ENCODE peak calls at places on chromosomes 3 and 15, in ten cellular contexts. One of them, this sample, is unnamed.

GRCh38 chr15:55197719-55198118 is 978 bp upstream of the RSL24D1 start:
- DNase-seq in ovary: no peak
- DNase-seq in sigmoid colon: no peak
- DNase-seq in GM12878: no peak
- DNase-seq in stomach: no peak
- DNase-seq in SK-N-SH: no peak
- DNase-seq in transverse colon: no peak
- DNase-seq in upper lobe of left lung: no peak
- DNase-seq in H1: no peak
- DNase-seq in K562: no peak
- DNase-seq in this sample: no peak

GRCh38 chr3:139491027-139491700 is 14.8 kb upstream of the RBP2 start:
- DNase-seq in ovary: no peak
- DNase-seq in sigmoid colon: no peak
- DNase-seq in GM12878: no peak
- DNase-seq in stomach: no peak
- DNase-seq in SK-N-SH: peak; percentile 6
- DNase-seq in transverse colon: no peak
- DNase-seq in upper lobe of left lung: no peak
- DNase-seq in H1: no peak
- DNase-seq in K562: no peak
- DNase-seq in this sample: no peak

GRCh38 chr3:73072634-73073033 is 11.2 kb downstream of the EBLN2 start:
- DNase-seq in ovary: no peak
- DNase-seq in sigmoid colon: no peak
- DNase-seq in GM12878: no peak
- DNase-seq in stomach: no peak
- DNase-seq in SK-N-SH: no peak
- DNase-seq in transverse colon: no peak
- DNase-seq in upper lobe of left lung: no peak
- DNase-seq in H1: no peak
- DNase-seq in K562: peak; percentile 17
- DNase-seq in this sample: no peak

GRCh38 chr3:11539677-11540076 is 104.0 kb downstream of the VGLL4 start:
- DNase-seq in ovary: no peak
- DNase-seq in sigmoid colon: peak; percentile 59
- DNase-seq in GM12878: no peak
- DNase-seq in stomach: no peak
- DNase-seq in SK-N-SH: no peak
- DNase-seq in transverse colon: no peak
- DNase-seq in upper lobe of left lung: no peak
- DNase-seq in H1: no peak
- DNase-seq in K562: no peak
- DNase-seq in this sample: no peak

GRCh38 chr15:96049323-96049722 is 281.2 kb upstream of the NR2F2 start:
- DNase-seq in ovary: no peak
- DNase-seq in sigmoid colon: no peak
- DNase-seq in GM12878: no peak
- DNase-seq in stomach: peak; percentile 67
- DNase-seq in SK-N-SH: no peak
- DNase-seq in transverse colon: no peak
- DNase-seq in upper lobe of left lung: no peak
- DNase-seq in H1: no peak
- DNase-seq in K562: no peak
- DNase-seq in this sample: no peak

GRCh38 chr3:156033428-156033827 is 87.0 kb upstream of the KCNAB1 start:
- DNase-seq in ovary: no peak
- DNase-seq in sigmoid colon: no peak
- DNase-seq in GM12878: no peak
- DNase-seq in stomach: no peak
- DNase-seq in SK-N-SH: no peak
- DNase-seq in transverse colon: no peak
- DNase-seq in upper lobe of left lung: no peak
- DNase-seq in H1: no peak
- DNase-seq in K562: no peak
- DNase-seq in this sample: no peak

GRCh38 chr15:66651913-66652642 is 50.0 kb upstream of the SMAD6 start:
- DNase-seq in ovary: no peak
- DNase-seq in sigmoid colon: no peak
- DNase-seq in GM12878: no peak
- DNase-seq in stomach: peak; percentile 53
- DNase-seq in SK-N-SH: no peak
- DNase-seq in transverse colon: no peak
- DNase-seq in upper lobe of left lung: no peak
- DNase-seq in H1: no peak
- DNase-seq in K562: no peak
- DNase-seq in this sample: no peak

GRCh38 chr3:45955706-45956105 is 12.4 kb downstream of the CXCR6 start:
- DNase-seq in ovary: no peak
- DNase-seq in sigmoid colon: no peak
- DNase-seq in GM12878: no peak
- DNase-seq in stomach: no peak
- DNase-seq in SK-N-SH: no peak
- DNase-seq in transverse colon: no peak
- DNase-seq in upper lobe of left lung: no peak
- DNase-seq in H1: no peak
- DNase-seq in K562: no peak
- DNase-seq in this sample: no peak

GRCh38 chr3:183299976-183300375 is 46.9 kb downstream of the B3GNT5 start:
- DNase-seq in ovary: no peak
- DNase-seq in sigmoid colon: no peak
- DNase-seq in GM12878: no peak
- DNase-seq in stomach: no peak
- DNase-seq in SK-N-SH: no peak
- DNase-seq in transverse colon: no peak
- DNase-seq in upper lobe of left lung: no peak
- DNase-seq in H1: no peak
- DNase-seq in K562: no peak
- DNase-seq in this sample: no peak

GRCh38 chr3:48966876-48967361 is 23.1 kb upstream of the P4HTM start:
- DNase-seq in ovary: no peak
- DNase-seq in sigmoid colon: no peak
- DNase-seq in GM12878: no peak
- DNase-seq in stomach: no peak
- DNase-seq in SK-N-SH: no peak
- DNase-seq in transverse colon: peak; percentile 41
- DNase-seq in upper lobe of left lung: no peak
- DNase-seq in H1: no peak
- DNase-seq in K562: no peak
- DNase-seq in this sample: no peak

GRCh38 chr3:150412599-150413069 is 4.5 kb downstream of the TSC22D2 start:
- DNase-seq in ovary: no peak
- DNase-seq in sigmoid colon: no peak
- DNase-seq in GM12878: no peak
- DNase-seq in stomach: no peak
- DNase-seq in SK-N-SH: no peak
- DNase-seq in transverse colon: no peak
- DNase-seq in upper lobe of left lung: no peak
- DNase-seq in H1: no peak
- DNase-seq in K562: no peak
- DNase-seq in this sample: no peak

DNA sequence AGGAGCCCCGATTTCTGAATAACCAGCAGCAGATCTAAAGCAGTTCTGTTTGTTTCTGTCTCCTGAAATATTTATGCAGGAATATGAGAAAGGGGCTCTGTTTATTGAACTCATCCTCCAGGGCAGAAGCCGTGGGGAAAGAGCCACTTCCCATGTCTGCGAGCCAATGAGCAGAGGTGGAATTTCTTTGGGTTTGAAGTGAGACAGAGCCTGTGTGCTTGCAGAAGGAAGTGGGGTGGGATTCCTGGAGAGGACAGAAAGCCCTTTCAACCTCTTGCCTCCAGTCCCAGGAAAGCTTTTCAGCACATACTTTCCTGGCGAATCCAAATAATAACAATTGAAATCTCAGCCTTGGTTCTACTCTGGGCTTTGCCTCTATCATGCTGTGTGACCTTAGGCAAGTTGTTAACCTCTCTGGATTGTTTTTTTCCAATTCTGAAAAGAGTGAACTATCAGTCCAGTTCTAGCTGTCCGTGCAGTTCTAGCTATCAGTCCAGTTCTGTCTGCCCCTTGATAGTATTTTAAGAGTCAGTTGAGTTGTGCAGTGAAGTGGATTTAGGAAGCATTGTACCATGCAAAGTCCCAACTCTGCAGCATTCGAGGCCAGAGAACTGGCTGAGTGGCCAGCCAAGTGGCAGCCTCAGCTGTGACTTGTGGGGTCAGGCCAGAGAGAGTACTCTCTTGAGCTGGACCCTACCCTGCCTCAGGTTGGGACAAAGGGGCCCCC is 15.9 kb downstream of the CORO2B start:
- DNase-seq in ovary: no peak
- DNase-seq in sigmoid colon: no peak
- DNase-seq in GM12878: no peak
- DNase-seq in stomach: no peak
- DNase-seq in SK-N-SH: no peak
- DNase-seq in transverse colon: no peak
- DNase-seq in upper lobe of left lung: no peak
- DNase-seq in H1: no peak
- DNase-seq in K562: no peak
- DNase-seq in this sample: no peak
- H3K27ac ChIP-seq in ovary: no peak overlapping the region
- H3K27ac ChIP-seq in sigmoid colon: no peak overlapping the region
- H3K27ac ChIP-seq in GM12878: no peak overlapping the region
- H3K27ac ChIP-seq in stomach: no peak overlapping the region
- H3K27ac ChIP-seq in SK-N-SH: no peak overlapping the region
- H3K27ac ChIP-seq in transverse colon: no peak overlapping the region
- H3K27ac ChIP-seq in upper lobe of left lung: peak overlapping the region; percentile 69
- H3K27ac ChIP-seq in H1: no peak overlapping the region
- H3K27ac ChIP-seq in K562: no peak overlapping the region
- H3K27ac ChIP-seq in this sample: no peak overlapping the region

GRCh38 chr15:62262305-62262941 is 97.3 kb upstream of the C2CD4B start:
- DNase-seq in ovary: no peak
- DNase-seq in sigmoid colon: no peak
- DNase-seq in GM12878: no peak
- DNase-seq in stomach: no peak
- DNase-seq in SK-N-SH: no peak
- DNase-seq in transverse colon: no peak
- DNase-seq in upper lobe of left lung: no peak
- DNase-seq in H1: no peak
- DNase-seq in K562: no peak
- DNase-seq in this sample: no peak

GRCh38 chr15:62269504-62269903 is 104.4 kb upstream of the C2CD4B start:
- DNase-seq in ovary: no peak
- DNase-seq in sigmoid colon: no peak
- DNase-seq in GM12878: no peak
- DNase-seq in stomach: no peak
- DNase-seq in SK-N-SH: no peak
- DNase-seq in transverse colon: no peak
- DNase-seq in upper lobe of left lung: no peak
- DNase-seq in H1: no peak
- DNase-seq in K562: no peak
- DNase-seq in this sample: no peak

GRCh38 chr15:62264196-62264595 is 99.1 kb upstream of the C2CD4B start:
- DNase-seq in ovary: no peak
- DNase-seq in sigmoid colon: no peak
- DNase-seq in GM12878: no peak
- DNase-seq in stomach: no peak
- DNase-seq in SK-N-SH: no peak
- DNase-seq in transverse colon: no peak
- DNase-seq in upper lobe of left lung: no peak
- DNase-seq in H1: no peak
- DNase-seq in K562: no peak
- DNase-seq in this sample: no peak
- TF ChIP-seq EP300 in ovary: no peak
- TF ChIP-seq EP300 in sigmoid colon: no peak
- TF ChIP-seq EP300 in GM12878: no peak
- TF ChIP-seq EP300 in stomach: no peak
- TF ChIP-seq EP300 in SK-N-SH: no peak
- TF ChIP-seq EP300 in transverse colon: no peak
- TF ChIP-seq EP300 in upper lobe of left lung: no peak
- TF ChIP-seq EP300 in H1: no peak
- TF ChIP-seq EP300 in K562: no peak
- TF ChIP-seq EP300 in this sample: no peak

GRCh38 chr3:127015282-127016042 is 32.5 kb downstream of the PLXNA1 start:
- DNase-seq in ovary: no peak
- DNase-seq in sigmoid colon: no peak
- DNase-seq in GM12878: peak; percentile 44
- DNase-seq in stomach: no peak
- DNase-seq in SK-N-SH: peak; percentile 95
- DNase-seq in transverse colon: no peak
- DNase-seq in upper lobe of left lung: no peak
- DNase-seq in H1: no peak
- DNase-seq in K562: peak; percentile 31
- DNase-seq in this sample: no peak
- H3K36me3 ChIP-seq in ovary: no peaks in the 10 kb centered on the region
- H3K36me3 ChIP-seq in sigmoid colon: peaks cover 71% of the 10 kb centered on the region
- H3K36me3 ChIP-seq in GM12878: peaks cover 15% of the 10 kb centered on the region
- H3K36me3 ChIP-seq in stomach: peaks cover 95% of the 10 kb centered on the region
- H3K36me3 ChIP-seq in SK-N-SH: peaks cover 79% of the 10 kb centered on the region
- H3K36me3 ChIP-seq in transverse colon: peaks cover 9% of the 10 kb centered on the region
- H3K36me3 ChIP-seq in upper lobe of left lung: peaks cover 84% of the 10 kb centered on the region
- H3K36me3 ChIP-seq in H1: peaks cover 43% of the 10 kb centered on the region
- H3K36me3 ChIP-seq in K562: peaks cover 87% of the 10 kb centered on the region
- H3K36me3 ChIP-seq in this sample: no peaks in the 10 kb centered on the region

GRCh38 chr3:140719841-140720240 is 42.0 kb downstream of the TRIM42 start:
- DNase-seq in ovary: no peak
- DNase-seq in sigmoid colon: no peak
- DNase-seq in GM12878: no peak
- DNase-seq in stomach: no peak
- DNase-seq in SK-N-SH: no peak
- DNase-seq in transverse colon: no peak
- DNase-seq in upper lobe of left lung: no peak
- DNase-seq in H1: no peak
- DNase-seq in K562: no peak
- DNase-seq in this sample: no peak

GRCh38 chr3:140724856-140725812 is 47.3 kb downstream of the TRIM42 start:
- DNase-seq in ovary: no peak
- DNase-seq in sigmoid colon: no peak
- DNase-seq in GM12878: no peak
- DNase-seq in stomach: no peak
- DNase-seq in SK-N-SH: no peak
- DNase-seq in transverse colon: no peak
- DNase-seq in upper lobe of left lung: no peak
- DNase-seq in H1: no peak
- DNase-seq in K562: no peak
- DNase-seq in this sample: no peak

GRCh38 chr3:140723576-140723975 is 45.7 kb downstream of the TRIM42 start:
- DNase-seq in ovary: no peak
- DNase-seq in sigmoid colon: no peak
- DNase-seq in GM12878: no peak
- DNase-seq in stomach: no peak
- DNase-seq in SK-N-SH: no peak
- DNase-seq in transverse colon: no peak
- DNase-seq in upper lobe of left lung: no peak
- DNase-seq in H1: no peak
- DNase-seq in K562: no peak
- DNase-seq in this sample: no peak

GRCh38 chr3:140717915-140718314 is 40.1 kb downstream of the TRIM42 start:
- DNase-seq in ovary: no peak
- DNase-seq in sigmoid colon: no peak
- DNase-seq in GM12878: no peak
- DNase-seq in stomach: no peak
- DNase-seq in SK-N-SH: no peak
- DNase-seq in transverse colon: no peak
- DNase-seq in upper lobe of left lung: no peak
- DNase-seq in H1: no peak
- DNase-seq in K562: no peak
- DNase-seq in this sample: peak; percentile 46

DNA sequence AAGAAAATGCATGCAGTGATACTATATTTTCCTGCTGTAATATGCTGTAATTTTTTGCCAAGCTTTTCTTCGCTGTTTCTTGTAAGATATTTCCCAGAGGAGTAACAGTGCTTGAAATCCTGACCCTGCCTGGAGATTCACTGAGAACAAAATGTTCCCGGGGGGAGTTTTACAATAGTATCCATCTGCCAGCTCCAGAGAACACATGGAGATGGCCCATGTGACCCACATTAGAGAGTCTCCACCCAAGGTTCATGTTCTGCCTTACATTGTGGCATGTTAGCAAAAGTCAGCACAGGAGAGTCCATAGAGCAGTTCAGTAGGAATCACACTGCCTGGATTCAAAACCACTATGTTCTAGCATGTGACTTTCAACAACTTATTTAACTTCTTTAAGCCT is 42.4 kb downstream of the TRIM42 start:
- DNase-seq in ovary: no peak
- DNase-seq in sigmoid colon: no peak
- DNase-seq in GM12878: no peak
- DNase-seq in stomach: no peak
- DNase-seq in SK-N-SH: no peak
- DNase-seq in transverse colon: no peak
- DNase-seq in upper lobe of left lung: no peak
- DNase-seq in H1: no peak
- DNase-seq in K562: no peak
- DNase-seq in this sample: peak; percentile 21
- H3K27ac ChIP-seq in ovary: no peak overlapping the region
- H3K27ac ChIP-seq in sigmoid colon: no peak overlapping the region
- H3K27ac ChIP-seq in GM12878: no peak overlapping the region
- H3K27ac ChIP-seq in stomach: no peak overlapping the region
- H3K27ac ChIP-seq in SK-N-SH: no peak overlapping the region
- H3K27ac ChIP-seq in transverse colon: no peak overlapping the region
- H3K27ac ChIP-seq in upper lobe of left lung: no peak overlapping the region
- H3K27ac ChIP-seq in H1: no peak overlapping the region
- H3K27ac ChIP-seq in K562: no peak overlapping the region
- H3K27ac ChIP-seq in this sample: peak overlapping the region; percentile 68

This sample was measured in tibial nerve.